ENCODE peak calls at places on chromosomes 2 and 18, in ten cellular contexts. L, Z, X, C, E, F, S, R, V and Q are unnamed samples.

GRCh38 chr18:69998523-69998987 is 50.9 kb upstream of the CD226 start:
- DNase-seq in R (no peak), S (no peak), Z (no peak), V (no peak), C (no peak), X (no peak), F (no peak), E (no peak), L (no peak), Q (no peak)

GRCh38 chr2:197306691-197307030 is 3.9 kb downstream of the ANKRD44 start:
- DNase-seq in F (peak; percentile 49), X (peak; percentile 26), Z (peak; percentile 73), R (no peak), V (no peak), L (no peak), E (peak; percentile 76), C (peak; percentile 40), S (no peak), Q (peak; percentile 87)

GRCh38 chr18:23619388-23619873 is 33.1 kb upstream of the NPC1 start:
- DNase-seq in X (peak; percentile 17), S (no peak), C (no peak), V (no peak), L (no peak), F (no peak), R (no peak), E (no peak), Z (peak; percentile 31), Q (no peak)

GRCh38 chr2:32960647-32961403 is 14.1 kb downstream of the LTBP1 start:
- DNase-seq in E (no peak), R (no peak), S (no peak), V (no peak), Z (no peak), F (no peak), C (no peak), X (no peak), L (no peak), Q (no peak)

GRCh38 chr2:219631406-219631891 is 4.0 kb downstream of the SLC4A3 start:
- DNase-seq in V (no peak), F (no peak), R (no peak), L (no peak), S (no peak), Z (no peak), C (no peak), X (no peak), E (no peak), Q (peak; percentile 63)

GRCh38 chr2:190846746-190847145 is 33.9 kb upstream of the GLS start:
- DNase-seq in X (no peak), F (no peak), E (no peak), L (no peak), S (no peak), C (no peak), V (no peak), R (no peak), Z (no peak), Q (no peak)

GRCh38 chr2:219107837-219108236 is 47.1 kb upstream of the IHH start:
- DNase-seq in R (no peak), L (no peak), V (no peak), S (no peak), E (no peak), C (no peak), F (no peak), X (peak; percentile 45), Z (peak; percentile 66), Q (no peak)

GRCh38 chr2:168816369-168816768 is 13.9 kb downstream of the NOSTRIN start:
- DNase-seq in S (no peak), L (no peak), C (no peak), Z (no peak), R (peak; percentile 87), V (no peak), E (no peak), X (no peak), F (no peak), Q (no peak)

GRCh38 chr2:215027775-215028174 is 110.7 kb downstream of the ABCA12 start:
- DNase-seq in C (no peak), L (no peak), V (no peak), F (no peak), S (no peak), X (no peak), Z (no peak), E (no peak), R (no peak), Q (no peak)

GRCh38 chr2:200156140-200156858 is 150.2 kb upstream of the SPATS2L start:
- DNase-seq in Z (no peak), X (no peak), L (peak; percentile 77), C (no peak), F (no peak), V (no peak), E (no peak), R (peak; percentile 93), S (no peak), Q (no peak)

GRCh38 chr2:122749347-122749850 is 993.9 kb downstream of the TSN start:
- DNase-seq in X (no peak), L (no peak), C (no peak), Z (no peak), E (no peak), R (no peak), S (no peak), V (no peak), F (no peak), Q (no peak)

GRCh38 chr18:657311-657997 is at the start of gene TYMS:
- DNase-seq in Z (peak; percentile 49), C (no peak), L (no peak), X (peak; percentile 80), S (peak; percentile 63), E (peak; percentile 59), V (peak; percentile 72), R (peak; percentile 51), F (peak; percentile 82), Q (no peak)

GRCh38 chr2:192123847-192124246 is 70.9 kb downstream of the TMEFF2 start:
- DNase-seq in C (no peak), L (peak; percentile 61), X (no peak), F (no peak), R (peak; percentile 4), Z (no peak), E (no peak), S (no peak), V (no peak), Q (no peak)

DNA sequence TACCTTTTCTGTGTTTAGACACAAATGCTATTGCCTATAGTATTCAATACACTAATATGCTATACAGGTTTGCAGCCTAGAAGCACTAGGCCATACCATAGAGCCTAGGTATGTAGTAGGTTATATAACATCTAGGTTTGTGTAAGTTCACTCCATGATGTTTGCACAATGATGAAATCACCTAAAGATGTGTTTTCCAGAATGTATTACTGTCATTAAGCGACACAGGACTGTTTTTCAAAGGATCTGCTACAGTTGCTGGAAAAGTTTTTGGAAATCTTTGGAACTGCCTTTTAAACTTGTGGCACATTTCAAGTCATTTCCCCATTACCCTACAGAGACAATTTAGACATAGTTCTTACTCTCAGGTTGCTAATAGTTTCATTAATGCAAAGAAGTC is 9.3 kb downstream of the PSMD1 start:
- DNase-seq in L (no peak), R (no peak), C (no peak), E (no peak), F (no peak), X (no peak), Z (no peak), S (no peak), V (no peak), Q (no peak)
- TF ChIP-seq CTCF in L (no peak), R (no peak), C (no peak), E (no peak), F (no peak), X (no peak), Z (no peak), S (no peak), V (no peak), Q (no peak)

DNA sequence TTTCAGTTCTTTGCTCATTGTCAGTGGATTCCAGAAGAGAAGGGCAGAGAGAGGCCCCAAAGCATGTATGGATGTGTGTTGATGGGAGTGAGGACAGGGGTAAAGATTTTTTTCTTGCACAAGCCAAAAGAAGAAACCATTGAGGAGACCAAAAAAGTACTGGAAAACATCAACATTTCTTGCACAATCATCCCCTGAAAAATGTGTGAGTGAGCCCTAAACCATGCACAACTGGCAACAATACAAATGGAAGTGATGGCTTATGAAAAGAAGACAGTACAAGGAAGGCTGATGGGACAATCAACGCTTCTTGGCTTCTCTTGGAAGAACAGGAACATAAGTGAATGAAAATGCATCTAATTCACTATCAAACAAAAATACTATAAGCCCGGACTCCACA is 5.6 kb upstream of the SMAD7 start:
- DNase-seq in X (no peak), C (no peak), V (no peak), R (peak; percentile 78), F (no peak), E (no peak), L (peak; percentile 57), S (no peak), Z (no peak), Q (peak; percentile 65)
- H3K4me3 ChIP-seq in X (no peak overlapping the region), C (no peak overlapping the region), V (no peak overlapping the region), R (no peak overlapping the region), F (no peak overlapping the region), E (no peak overlapping the region), L (no peak overlapping the region), S (no peak overlapping the region), Z (no peak overlapping the region), Q (peak overlapping the region; percentile 18)

DNA sequence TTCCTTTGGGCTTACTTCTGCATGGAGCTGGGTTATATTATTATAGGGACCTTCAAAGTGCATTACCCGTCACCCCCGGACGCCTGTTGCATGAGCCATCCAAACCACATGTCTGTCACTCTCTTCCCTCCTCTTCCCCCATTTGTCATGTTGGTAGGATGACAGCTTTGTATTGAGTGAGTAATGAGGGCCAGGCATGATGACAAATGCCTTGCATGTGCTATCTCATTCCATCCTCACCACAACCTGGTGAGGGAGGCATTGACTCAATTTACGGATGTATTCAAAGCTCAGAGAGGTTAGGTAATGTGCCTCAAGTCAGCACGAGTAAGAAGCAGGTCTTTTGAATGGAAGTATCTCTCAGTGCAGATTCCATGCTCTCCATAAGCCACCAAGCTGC is 510.5 kb upstream of the TNP1 start:
- DNase-seq in Z (no peak), V (no peak), L (no peak), F (no peak), R (peak; percentile 77), X (no peak), C (no peak), S (peak; percentile 4), E (no peak), Q (no peak)
- H3K27ac ChIP-seq in Z (no peak overlapping the region), V (peak overlapping the region; percentile 0), L (no peak overlapping the region), F (no peak overlapping the region), R (peak overlapping the region; percentile 2), X (no peak overlapping the region), C (no peak overlapping the region), S (no peak overlapping the region), E (no peak overlapping the region), Q (no peak overlapping the region)

DNA sequence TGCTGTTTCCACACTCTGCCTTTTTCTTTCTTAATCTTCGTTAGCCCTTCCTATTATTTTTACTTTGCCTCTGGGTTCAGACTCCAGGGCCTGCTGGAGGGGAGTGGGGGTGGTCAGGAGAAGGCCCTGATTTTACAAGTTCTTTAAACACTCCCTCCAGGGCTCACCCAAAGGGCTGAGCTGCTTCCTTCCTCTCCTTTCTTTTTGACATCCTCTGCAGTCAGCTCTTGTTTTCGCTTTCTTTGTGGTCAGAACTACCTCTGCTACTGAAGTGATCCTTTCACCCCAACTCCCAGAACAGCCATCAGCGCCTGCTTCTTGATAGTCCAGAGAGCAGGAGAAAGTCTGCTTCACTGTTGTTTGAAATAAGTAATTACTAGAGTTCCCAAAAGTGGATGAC is 925.7 kb downstream of the EPHA4 start:
- DNase-seq in E (no peak), C (no peak), L (no peak), F (peak; percentile 62), Z (no peak), V (no peak), X (no peak), S (no peak), R (no peak), Q (no peak)
- TF ChIP-seq CTCF in E (no peak), C (no peak), L (no peak), F (no peak), Z (no peak), V (no peak), X (no peak), S (no peak), R (no peak), Q (no peak)

GRCh38 chr18:55301196-55301540 is 286.8 kb downstream of the TCF4 start:
- DNase-seq in F (no peak), S (no peak), R (peak; percentile 17), Z (no peak), L (no peak), X (no peak), E (no peak), V (no peak), C (no peak), Q (no peak)
- H3K4me3 ChIP-seq in F (no peak overlapping the region), S (no peak overlapping the region), R (no peak overlapping the region), Z (no peak overlapping the region), L (no peak overlapping the region), X (no peak overlapping the region), E (no peak overlapping the region), V (no peak overlapping the region), C (no peak overlapping the region), Q (no peak overlapping the region)